ENCODE peak calls at places on chromosomes 13 and 19, in nine cellular contexts. M is thyroid gland, D is PC-9, Q is transverse colon, E is fibroblast of the aortic adventitia, V is neural progenitor cell, B is GM23338, C is colonic mucosa, U is cardiac muscle cell. H is an unnamed sample.

GRCh38 chr19:10562609-10563008 is 3.2 kb downstream of the KRI1 start:
- DNase-seq in M (no peak), D (no peak), Q (no peak), E (no peak), V (no peak), B (no peak), C (no peak), U (no peak), H (no peak)

GRCh38 chr19:47651691-47652090 is 42.8 kb downstream of the BICRA start:
- DNase-seq in M (no peak), D (no peak), Q (no peak), E (no peak), V (no peak), B (peak), C (no peak), U (no peak), H (no peak)

GRCh38 chr19:34575206-34575605 is 93.6 kb downstream of the WTIP start:
- DNase-seq in M (no peak), D (no peak), Q (no peak), E (no peak), V (no peak), B (no peak), C (no peak), U (no peak), H (no peak)

GRCh38 chr19:6739390-6739883 is at the start of gene TRIP10:
- DNase-seq in M (peak), D (no peak), Q (peak), E (peak), V (peak), B (peak), C (peak), U (peak), H (peak)

GRCh38 chr19:5676105-5676671 is 4.1 kb downstream of the MICOS13 start:
- DNase-seq in M (no peak), D (no peak), Q (no peak), E (no peak), V (no peak), B (no peak), C (no peak), U (no peak), H (no peak)

GRCh38 chr19:42151735-42152134 is 19.5 kb upstream of the POU2F2 start:
- DNase-seq in M (no peak), D (no peak), Q (no peak), E (no peak), V (no peak), B (no peak), C (no peak), U (no peak), H (no peak)

GRCh38 chr19:4557186-4557970 is 2.1 kb downstream of the SEMA6B start:
- DNase-seq in M (no peak), D (no peak), Q (no peak), E (no peak), V (no peak), B (peak), C (no peak), U (no peak), H (no peak)

GRCh38 chr19:9070066-9070465 is 16.8 kb upstream of the OR1M1 start:
- DNase-seq in M (no peak), D (peak), Q (no peak), E (no peak), V (peak), B (peak), C (no peak), U (no peak), H (no peak)

GRCh38 chr13:103250071-103250470 is 183.9 kb upstream of the SLC10A2 start:
- DNase-seq in M (no peak), D (no peak), Q (no peak), E (no peak), V (no peak), B (no peak), C (no peak), U (no peak), H (no peak)

GRCh38 chr19:31334849-31335624 is 14.2 kb downstream of the TSHZ3 start:
- DNase-seq in M (no peak), D (no peak), Q (no peak), E (no peak), V (no peak), B (no peak), C (no peak), U (no peak), H (peak)

GRCh38 chr19:46493236-46494114 is 2.2 kb downstream of the PNMA8B start:
- DNase-seq in M (no peak), D (no peak), Q (peak), E (peak), V (peak), B (peak), C (no peak), U (no peak), H (no peak)

GRCh38 chr19:39411006-39411831 is 1.2 kb upstream of the PLEKHG2 start:
- DNase-seq in M (peak), D (peak), Q (peak), E (no peak), V (no peak), B (no peak), C (peak), U (no peak), H (peak)

GRCh38 chr13:40386586-40386985 is 279.9 kb downstream of the FOXO1 start:
- DNase-seq in M (no peak), D (no peak), Q (no peak), E (no peak), V (no peak), B (no peak), C (no peak), U (no peak), H (no peak)

GRCh38 chr13:100461309-100462035 is 127.1 kb downstream of the GGACT start:
- DNase-seq in M (no peak), D (no peak), Q (no peak), E (no peak), V (peak), B (peak), C (no peak), U (no peak), H (no peak)

GRCh38 chr13:99709134-99709533 is 207.9 kb downstream of the TM9SF2 start:
- DNase-seq in M (no peak), D (no peak), Q (no peak), E (no peak), V (peak), B (no peak), C (no peak), U (no peak), H (no peak)

GRCh38 chr19:27846944-27847343 is 1366.0 kb downstream of the UQCRFS1 start:
- DNase-seq in M (no peak), D (no peak), Q (no peak), E (no peak), V (no peak), B (no peak), C (no peak), U (no peak), H (no peak)

GRCh38 chr19:48372904-48373303 is 8.7 kb downstream of the SYNGR4 start:
- DNase-seq in M (peak), D (no peak), Q (peak), E (no peak), V (no peak), B (no peak), C (peak), U (no peak), H (no peak)

GRCh38 chr13:83220241-83220640 is 662.0 kb downstream of the SLITRK1 start:
- DNase-seq in M (no peak), D (no peak), Q (no peak), E (no peak), V (no peak), B (no peak), C (no peak), U (no peak), H (no peak)

GRCh38 chr19:58007285-58007684 is 4.7 kb upstream of the ZNF606 start:
- DNase-seq in M (no peak), D (no peak), Q (no peak), E (no peak), V (no peak), B (peak), C (no peak), U (peak), H (no peak)

GRCh38 chr13:108044929-108045328 is 170.4 kb downstream of the LIG4 start:
- DNase-seq in M (no peak), D (no peak), Q (no peak), E (no peak), V (peak), B (no peak), C (no peak), U (peak), H (no peak)

GRCh38 chr13:76222511-76222910 is 586.4 kb downstream of the LMO7 start:
- DNase-seq in M (no peak), D (no peak), Q (no peak), E (no peak), V (no peak), B (no peak), C (no peak), U (no peak), H (peak)

GRCh38 chr13:26719356-26719945 is 41.1 kb downstream of the GPR12 start:
- DNase-seq in M (no peak), D (no peak), Q (no peak), E (peak), V (no peak), B (peak), C (no peak), U (no peak), H (no peak)

GRCh38 chr19:4523306-4524110 is 5.2 kb upstream of the PLIN4 start:
- DNase-seq in M (peak), D (no peak), Q (peak), E (peak), V (peak), B (peak), C (peak), U (peak), H (no peak)

GRCh38 chr13:75803175-75803611 is 167.1 kb downstream of the LMO7 start:
- DNase-seq in M (no peak), D (no peak), Q (peak), E (no peak), V (no peak), B (peak), C (peak), U (peak), H (no peak)

GRCh38 chr13:50580684-50581305 is 262.7 kb downstream of the DLEU7 start:
- DNase-seq in M (no peak), D (no peak), Q (no peak), E (peak), V (no peak), B (no peak), C (no peak), U (peak), H (peak)

DNA sequence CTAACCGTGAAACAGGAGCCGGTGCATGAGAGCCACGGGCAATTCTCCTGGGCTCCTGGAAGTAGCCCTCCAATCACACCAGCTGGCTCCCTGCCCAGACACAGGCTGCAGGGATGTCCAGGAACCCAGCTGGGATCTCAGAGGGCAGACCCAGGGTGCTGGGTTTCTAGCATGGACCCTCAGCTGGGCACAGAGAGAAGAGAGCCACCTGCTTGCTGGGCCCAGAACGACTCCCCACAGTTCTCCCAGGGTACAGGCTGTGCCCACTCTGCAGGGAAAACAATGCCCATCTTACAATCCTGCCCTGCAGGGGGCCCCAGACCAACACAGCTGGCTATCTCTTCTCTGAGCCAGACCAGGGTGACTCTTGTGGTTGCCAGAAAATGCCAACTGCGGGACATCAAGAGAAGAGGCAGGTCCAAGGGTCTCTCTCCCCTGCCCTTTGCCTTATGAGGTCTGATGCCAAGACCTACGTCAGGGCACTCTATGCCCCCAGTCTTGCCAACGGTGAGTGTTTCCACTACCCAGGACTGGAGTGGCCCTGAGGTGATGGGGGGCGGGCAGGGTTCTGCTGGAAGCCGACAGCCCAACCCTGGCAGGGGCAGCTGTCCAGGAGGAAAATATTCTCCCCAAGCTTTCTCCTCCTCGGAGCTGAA is 64.6 kb downstream of the CEBPG start:
- DNase-seq in M (peak), D (no peak), Q (no peak), E (peak), V (no peak), B (no peak), C (no peak), U (no peak), H (peak)
- TF ChIP-seq CTCF in M (no peak), D (peak), Q (no peak), E (no peak), V (peak), B (peak), C (no peak), U (peak), H (no peak)

GRCh38 chr19:2055871-2056809 is 5.1 kb upstream of the MKNK2 start:
- DNase-seq in M (peak), D (no peak), Q (peak), E (peak), V (no peak), B (peak), C (peak), U (no peak), H (peak)
- H3K4me3 ChIP-seq in M (no peak), D (no peak), Q (no peak), E (peak), V (no peak), B (no peak), C (no peak), U (no peak), H (no peak)

GRCh38 chr13:38662362-38662761 is 24.5 kb upstream of the FREM2 start:
- DNase-seq in M (no peak), D (no peak), Q (no peak), E (peak), V (no peak), B (peak), C (no peak), U (peak), H (peak)
- TF ChIP-seq CTCF in M (no peak), D (no peak), Q (no peak), E (no peak), V (no peak), B (no peak), C (no peak), U (no peak), H (no peak)

DNA sequence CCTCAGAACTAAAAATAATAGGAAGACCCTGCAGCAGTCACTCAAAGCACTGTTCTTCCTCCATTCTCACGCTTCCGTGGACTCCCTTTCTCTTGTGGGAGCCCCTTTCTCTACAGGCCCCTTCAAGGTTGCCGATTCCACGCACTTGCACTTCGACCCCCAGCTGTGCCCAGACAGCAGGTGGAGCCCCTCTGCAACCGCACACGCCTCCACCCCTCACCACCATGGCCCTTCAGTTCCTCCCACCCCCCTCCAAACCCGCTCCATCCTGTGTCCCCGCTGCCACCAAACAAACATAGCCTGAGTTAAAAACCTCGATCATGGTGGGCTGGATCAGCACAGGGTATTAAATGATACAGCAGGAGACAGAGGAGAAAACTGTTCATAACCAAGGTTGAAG is 102.6 kb downstream of the STK24 start:
- DNase-seq in M (no peak), D (no peak), Q (no peak), E (no peak), V (no peak), B (no peak), C (no peak), U (no peak), H (no peak)
- H3K4me3 ChIP-seq in M (no peak), D (no peak), Q (no peak), E (no peak), V (no peak), B (no peak), C (no peak), U (no peak), H (no peak)

GRCh38 chr19:13277104-13277809 is 127.0 kb downstream of the IER2 start:
- DNase-seq in M (peak), D (peak), Q (peak), E (peak), V (peak), B (peak), C (peak), U (peak), H (peak)
- TF ChIP-seq CTCF in M (peak), D (peak), Q (peak), E (peak), V (peak), B (peak), C (peak), U (peak), H (peak)

GRCh38 chr19:49643466-49643865 is 1.5 kb downstream of the SCAF1 start:
- DNase-seq in M (no peak), D (no peak), Q (no peak), E (no peak), V (no peak), B (no peak), C (no peak), U (no peak), H (no peak)
- H3K4me3 ChIP-seq in M (no peak), D (peak), Q (no peak), E (peak), V (peak), B (peak), C (no peak), U (no peak), H (no peak)

GRCh38 chr13:110245421-110245899 is 61.5 kb downstream of the COL4A1 start:
- DNase-seq in M (no peak), D (no peak), Q (no peak), E (peak), V (no peak), B (no peak), C (peak), U (no peak), H (peak)
- TF ChIP-seq CTCF in M (no peak), D (no peak), Q (no peak), E (no peak), V (no peak), B (no peak), C (no peak), U (no peak), H (no peak)

GRCh38 chr13:109957875-109958274 is 171.5 kb upstream of the IRS2 start:
- DNase-seq in M (no peak), D (no peak), Q (no peak), E (no peak), V (no peak), B (no peak), C (no peak), U (no peak), H (no peak)

GRCh38 chr13:109963384-109963783 is 177.0 kb upstream of the IRS2 start:
- DNase-seq in M (no peak), D (no peak), Q (no peak), E (no peak), V (no peak), B (no peak), C (no peak), U (no peak), H (no peak)

GRCh38 chr13:109964164-109964563 is 177.8 kb upstream of the IRS2 start:
- DNase-seq in M (no peak), D (no peak), Q (no peak), E (no peak), V (no peak), B (no peak), C (no peak), U (no peak), H (no peak)

GRCh38 chr13:109955598-109955997 is 169.2 kb upstream of the IRS2 start:
- DNase-seq in M (peak), D (no peak), Q (no peak), E (peak), V (no peak), B (no peak), C (no peak), U (no peak), H (no peak)

GRCh38 chr13:109959903-109960302 is 173.5 kb upstream of the IRS2 start:
- DNase-seq in M (no peak), D (no peak), Q (no peak), E (no peak), V (no peak), B (no peak), C (no peak), U (no peak), H (no peak)
- H3K4me3 ChIP-seq in M (no peak), D (no peak), Q (no peak), E (no peak), V (no peak), B (no peak), C (no peak), U (no peak), H (no peak)

H was measured in astrocyte of the spinal cord.